ENCODE peak calls at places on chromosome 13, in five cellular contexts. B is AG08395; Q is stimulated activated CD4-positive, alpha-beta T cell treated with anti-CD3 and anti-CD28 coated beads, Interleukin-15, amount 100 ng/mL, for 24 hours; E is kidney epithelial cell; Y is T follicular helper cell. U is an unnamed sample.

GRCh38 chr13:113169277-113170272 is 11.1 kb downstream of the PROZ start:
- DNase-seq in B (no peak), Q (no peak), E (no peak), Y (no peak), U (no peak)

GRCh38 chr13:36275190-36276002 is 22.2 kb downstream of the CCDC169 start:
- DNase-seq in B (peak; percentile 36), Q (peak; percentile 26), E (peak; percentile 12), Y (no peak), U (no peak)

GRCh38 chr13:25584975-25585374 is 213.2 kb downstream of the ATP8A2 start:
- DNase-seq in B (no peak), Q (no peak), E (no peak), Y (no peak), U (no peak)

GRCh38 chr13:34864650-34865049 is 77.4 kb upstream of the NBEA start:
- DNase-seq in B (no peak), Q (no peak), E (no peak), Y (no peak), U (no peak)

GRCh38 chr13:109569938-109570711 is 216.3 kb downstream of the IRS2 start:
- DNase-seq in B (no peak), Q (peak; percentile 49), E (no peak), Y (peak; percentile 1), U (peak; percentile 91)

GRCh38 chr13:99626461-99627082 is 125.3 kb downstream of the TM9SF2 start:
- DNase-seq in B (peak; percentile 75), Q (no peak), E (peak; percentile 21), Y (no peak), U (no peak)

GRCh38 chr13:58181111-58181510 is 549.6 kb downstream of the PCDH17 start:
- DNase-seq in B (no peak), Q (no peak), E (no peak), Y (no peak), U (no peak)

GRCh38 chr13:33262997-33263396 is 22.6 kb downstream of the STARD13 start:
- DNase-seq in B (no peak), Q (no peak), E (no peak), Y (no peak), U (no peak)

GRCh38 chr13:27476943-27477681 is 26.7 kb upstream of the MTIF3 start:
- DNase-seq in B (peak; percentile 55), Q (peak; percentile 32), E (no peak), Y (no peak), U (no peak)

GRCh38 chr13:110394371-110394841 is 87.3 kb downstream of the COL4A2 start:
- DNase-seq in B (no peak), Q (no peak), E (no peak), Y (no peak), U (no peak)

GRCh38 chr13:95075506-95075905 is 225.7 kb downstream of the ABCC4 start:
- DNase-seq in B (no peak), Q (no peak), E (no peak), Y (no peak), U (no peak)

GRCh38 chr13:112802808-112803207 is 113.0 kb downstream of the ATP11A start:
- DNase-seq in B (no peak), Q (no peak), E (no peak), Y (no peak), U (no peak)

GRCh38 chr13:71865858-71866172 is 1.2 kb downstream of the DACH1 start:
- DNase-seq in B (no peak), Q (peak; percentile 6), E (no peak), Y (no peak), U (no peak)

GRCh38 chr13:37069597-37070103 is 10.2 kb upstream of the SUPT20H start:
- DNase-seq in B (no peak), Q (no peak), E (no peak), Y (no peak), U (no peak)

GRCh38 chr13:87314822-87315221 is 356.3 kb upstream of the SLITRK5 start:
- DNase-seq in B (no peak), Q (no peak), E (no peak), Y (no peak), U (no peak)

GRCh38 chr13:98710521-98710920 is 42.0 kb downstream of the SLC15A1 start:
- DNase-seq in B (no peak), Q (no peak), E (no peak), Y (no peak), U (no peak)

GRCh38 chr13:36555151-36555986 is 118.5 kb upstream of the SERTM1 start:
- DNase-seq in B (no peak), Q (no peak), E (no peak), Y (no peak), U (no peak)

GRCh38 chr13:76921516-76921915 is 26.8 kb upstream of the ACOD1 start:
- DNase-seq in B (no peak), Q (no peak), E (no peak), Y (no peak), U (no peak)

GRCh38 chr13:60043262-60043661 is 120.5 kb downstream of the DIAPH3 start:
- DNase-seq in B (peak; percentile 11), Q (no peak), E (no peak), Y (no peak), U (no peak)

GRCh38 chr13:37701306-37701705 is 102.7 kb upstream of the POSTN start:
- DNase-seq in B (no peak), Q (no peak), E (no peak), Y (no peak), U (no peak)

GRCh38 chr13:110580800-110581199 is 19.3 kb upstream of the RAB20 start:
- DNase-seq in B (no peak), Q (no peak), E (no peak), Y (no peak), U (no peak)

GRCh38 chr13:97574926-97575325 is 141.0 kb downstream of the RAP2A start:
- DNase-seq in B (peak; percentile 5), Q (no peak), E (no peak), Y (no peak), U (no peak)

GRCh38 chr13:61592489-61592888 is 176.8 kb upstream of the PCDH20 start:
- DNase-seq in B (no peak), Q (no peak), E (no peak), Y (no peak), U (no peak)

GRCh38 chr13:63393112-63393511 is 1977.5 kb upstream of the PCDH20 start:
- DNase-seq in B (no peak), Q (no peak), E (no peak), Y (no peak), U (no peak)

GRCh38 chr13:40438999-40439797 is 227.2 kb downstream of the FOXO1 start:
- DNase-seq in B (peak; percentile 45), Q (peak; percentile 40), E (no peak), Y (no peak), U (peak; percentile 53)

GRCh38 chr13:91620670-91621141 is 222.3 kb downstream of the GPC5 start:
- DNase-seq in B (no peak), Q (no peak), E (no peak), Y (no peak), U (no peak)

GRCh38 chr13:107493271-107493670 is 722.1 kb downstream of the LIG4 start:
- DNase-seq in B (no peak), Q (no peak), E (no peak), Y (no peak), U (no peak)

GRCh38 chr13:63501702-63502101 is 2086.1 kb upstream of the PCDH20 start:
- DNase-seq in B (no peak), Q (no peak), E (peak; percentile 29), Y (no peak), U (no peak)

GRCh38 chr13:112756967-112757758 is 67.3 kb downstream of the ATP11A start:
- DNase-seq in B (no peak), Q (no peak), E (no peak), Y (no peak), U (no peak)